ENCODE peak calls at places on chromosomes 7 and 10, in four cellular contexts. U is Panc1, Y is HepG2, X is K562. W is an unnamed sample. For H3K4me1, the result is how much of the 10 kb centered on the place peaks cover.

GRCh38 chr10:43930243-43930642 is 281.6 kb upstream of the ZNF32 start:
- DNase-seq in U (no peak), Y (no peak), X (no peak), W (no peak)

GRCh38 chr7:17027143-17027802 is 145.5 kb upstream of the AGR3 start:
- DNase-seq in U (no peak), Y (no peak), X (no peak), W (no peak)

GRCh38 chr10:101018118-101018599 is 12.8 kb downstream of the PDZD7 start:
- DNase-seq in U (no peak), Y (peak), X (no peak), W (no peak)

GRCh38 chr7:88202799-88203198 is 17.0 kb downstream of the SRI start:
- DNase-seq in U (no peak), Y (no peak), X (no peak), W (no peak)

GRCh38 chr10:31000867-31001266 is 30.8 kb downstream of the ZNF438 start:
- DNase-seq in U (no peak), Y (no peak), X (no peak), W (no peak)

GRCh38 chr7:79091011-79091410 is 362.5 kb downstream of the MAGI2 start:
- DNase-seq in U (no peak), Y (no peak), X (no peak), W (no peak)

GRCh38 chr7:158650821-158651225 is 53.8 kb downstream of the NCAPG2 start:
- DNase-seq in U (no peak), Y (no peak), X (no peak), W (no peak)

GRCh38 chr10:76403876-76404275 is 972.5 kb downstream of the LRMDA start:
- DNase-seq in U (no peak), Y (no peak), X (no peak), W (no peak)

GRCh38 chr10:68604441-68604840 is 44.3 kb downstream of the TET1 start:
- DNase-seq in U (no peak), Y (no peak), X (no peak), W (no peak)

GRCh38 chr7:129862672-129863071 is 90.1 kb downstream of the UBE2H start:
- DNase-seq in U (no peak), Y (no peak), X (no peak), W (no peak)

GRCh38 chr7:3893151-3893788 is 592.2 kb downstream of the SDK1 start:
- DNase-seq in U (no peak), Y (no peak), X (no peak), W (no peak)

GRCh38 chr7:90303241-90303640 is 17.9 kb downstream of the FAM237B start:
- DNase-seq in U (no peak), Y (no peak), X (no peak), W (no peak)

GRCh38 chr7:6536899-6537298 is 14.4 kb downstream of the GRID2IP start:
- DNase-seq in U (no peak), Y (no peak), X (peak), W (no peak)
- TF ChIP-seq TCF7L2 in U (no peak), Y (no peak), X (no peak), W (no peak)

GRCh38 chr10:32384185-32384584 is 37.2 kb upstream of the EPC1 start:
- DNase-seq in U (no peak), Y (no peak), X (no peak), W (no peak)
- H3K4me1 ChIP-seq in U (under half), Y (under half), X (under half), W (under half)

GRCh38 chr7:102072636-102073209 is 213.9 kb upstream of the SH2B2 start:
- DNase-seq in U (no peak), Y (no peak), X (no peak), W (no peak)

GRCh38 chr7:102077081-102077480 is 209.6 kb upstream of the SH2B2 start:
- DNase-seq in U (no peak), Y (no peak), X (no peak), W (no peak)

GRCh38 chr7:102075126-102075525 is 211.5 kb upstream of the SH2B2 start:
- DNase-seq in U (no peak), Y (no peak), X (no peak), W (no peak)

GRCh38 chr7:102073931-102074880 is 212.5 kb upstream of the SH2B2 start:
- DNase-seq in U (no peak), Y (no peak), X (no peak), W (no peak)

DNA sequence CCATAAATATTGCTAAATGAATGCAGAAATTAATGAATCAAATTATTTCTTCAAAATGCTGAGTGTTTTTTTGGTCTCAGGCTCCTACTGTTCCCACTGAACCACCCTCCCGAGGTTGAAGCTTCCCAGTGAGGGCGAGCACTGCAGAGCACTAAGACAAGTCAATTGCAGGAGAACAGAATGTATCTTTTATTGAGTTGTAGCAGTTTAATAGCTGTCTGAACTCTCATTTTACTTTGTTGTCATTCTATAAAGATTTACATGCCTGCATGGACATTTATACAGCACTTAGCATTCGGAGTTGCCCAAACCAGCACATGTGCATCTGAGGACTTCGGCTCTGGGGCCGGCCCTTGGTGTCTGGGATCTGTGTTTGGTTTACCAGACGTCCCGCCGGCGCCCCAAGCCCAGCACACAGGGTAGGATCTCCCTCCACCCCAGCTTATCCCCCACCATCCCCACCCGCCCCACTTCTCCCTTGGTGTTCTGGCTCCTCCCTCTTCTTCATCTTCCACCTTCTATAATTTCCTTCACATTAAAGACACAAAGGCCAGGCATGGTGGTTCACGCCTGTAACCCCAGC is 211.0 kb upstream of the SH2B2 start:
- DNase-seq in U (no peak), Y (no peak), X (no peak), W (no peak)
- TF ChIP-seq TCF7L2 in U (no peak), Y (no peak), X (no peak), W (no peak)

GRCh38 chr10:99973190-99973589 is 36.6 kb downstream of the DNMBP start:
- DNase-seq in U (no peak), Y (no peak), X (no peak), W (no peak)

GRCh38 chr10:99964791-99965190 is 45.0 kb downstream of the DNMBP start:
- DNase-seq in U (no peak), Y (no peak), X (no peak), W (no peak)

GRCh38 chr10:99966306-99966705 is 43.4 kb downstream of the DNMBP start:
- DNase-seq in U (peak), Y (no peak), X (no peak), W (peak)

GRCh38 chr10:99965700-99966099 is 44.0 kb downstream of the DNMBP start:
- DNase-seq in U (no peak), Y (no peak), X (no peak), W (no peak)

GRCh38 chr10:99967961-99968360 is 41.8 kb downstream of the DNMBP start:
- DNase-seq in U (no peak), Y (no peak), X (no peak), W (no peak)
- H3K4me1 ChIP-seq in U (under half), Y (under half), X (under half), W (half or more)

DNA sequence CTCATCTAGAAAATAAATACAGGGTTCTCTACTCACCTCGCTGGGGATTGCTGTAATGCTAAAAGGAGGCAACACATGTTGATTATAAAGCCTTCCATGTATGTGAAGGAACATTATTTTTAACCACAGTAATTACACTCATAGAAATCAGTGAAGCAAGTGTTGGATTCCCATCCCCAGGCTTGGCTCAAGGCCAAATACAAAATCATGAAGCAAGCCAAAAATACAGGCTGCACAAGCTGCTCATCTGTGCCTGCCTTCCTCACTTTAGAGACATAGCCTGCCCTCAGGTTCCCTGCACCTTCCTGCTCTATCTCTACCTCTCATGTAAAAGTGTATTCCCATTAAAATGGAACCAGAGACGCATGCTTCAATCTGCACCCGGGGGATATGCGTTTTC is 1077.1 kb upstream of the C7orf33 start:
- DNase-seq in U (no peak), Y (no peak), X (no peak), W (no peak)
- TF ChIP-seq TCF7L2 in U (no peak), Y (no peak), X (no peak), W (no peak)

GRCh38 chr10:119320981-119321380 is 113.6 kb downstream of the GRK5 start:
- DNase-seq in U (no peak), Y (no peak), X (no peak), W (no peak)
- H3K4me1 ChIP-seq in U (half or more), Y (half or more), X (under half), W (under half)

DNA sequence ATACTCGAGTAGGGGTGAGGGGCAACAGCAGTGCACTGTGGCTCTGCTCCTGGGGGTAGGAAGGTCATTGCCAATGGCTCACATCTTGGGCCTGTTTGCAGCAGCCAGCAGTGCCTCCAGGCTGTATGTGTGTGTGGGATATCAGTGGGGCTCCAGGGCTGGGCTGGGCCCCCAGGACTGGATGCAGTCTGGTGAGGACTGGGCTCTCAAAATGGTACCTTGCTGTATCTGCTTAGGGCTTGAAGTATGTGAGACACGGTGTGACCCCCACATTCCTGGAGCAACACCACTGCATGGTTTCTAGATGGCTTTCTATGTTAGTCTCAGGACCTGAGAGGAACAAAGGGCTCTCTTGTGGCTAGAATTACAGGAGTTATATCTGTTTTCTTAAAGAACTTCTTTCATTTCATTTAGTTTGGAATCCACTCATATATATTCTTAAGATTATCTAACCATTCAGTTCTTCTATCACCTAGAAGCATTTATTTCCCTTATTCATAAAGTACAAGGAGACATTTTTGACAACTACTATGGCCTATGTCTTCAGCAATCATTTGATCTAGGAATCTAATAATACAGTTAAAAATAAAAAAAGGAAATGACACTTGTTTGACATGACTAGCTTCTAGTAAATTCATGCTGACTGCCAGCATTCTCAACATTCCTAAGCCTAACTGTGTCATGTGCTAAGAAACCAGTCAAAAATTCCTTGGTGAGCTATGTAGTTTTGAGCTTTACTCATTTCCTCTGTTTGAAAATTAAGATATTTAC is 443.2 kb upstream of the SEMA3A start:
- DNase-seq in U (peak), Y (no peak), X (no peak), W (no peak)
- TF ChIP-seq TCF7L2 in U (no peak), Y (no peak), X (no peak), W (no peak)

GRCh38 chr7:575425-576366 is 56.0 kb upstream of the PDGFA start:
- DNase-seq in U (no peak), Y (no peak), X (no peak), W (no peak)
- H3K4me1 ChIP-seq in U (under half), Y (under half), X (under half), W (under half)

GRCh38 chr10:17431871-17432311 is 22.5 kb downstream of the ST8SIA6 start:
- DNase-seq in U (no peak), Y (no peak), X (no peak), W (no peak)
- TF ChIP-seq TCF7L2 in U (no peak), Y (no peak), X (no peak), W (no peak)

DNA sequence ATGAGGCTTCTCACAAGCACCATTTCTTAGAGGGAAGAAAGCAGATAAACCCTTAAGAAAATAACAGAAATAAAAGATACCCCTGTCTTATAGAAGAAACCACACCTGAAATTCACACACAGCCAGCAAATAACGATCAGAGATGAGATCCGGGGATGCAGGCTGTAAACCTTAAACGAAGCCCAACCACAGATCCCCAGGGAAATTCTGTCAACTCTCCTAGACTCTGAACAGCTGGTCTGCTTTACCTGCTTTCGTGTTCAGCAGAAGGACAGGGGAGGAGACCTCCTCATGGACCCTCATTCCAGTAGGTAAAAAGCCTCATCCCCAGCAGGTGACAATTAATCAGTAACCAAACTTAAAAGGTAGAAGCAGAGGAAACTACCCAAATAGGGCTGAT is 45.0 kb downstream of the VOPP1 start:
- DNase-seq in U (no peak), Y (no peak), X (no peak), W (no peak)
- H3K4me1 ChIP-seq in U (under half), Y (under half), X (under half), W (under half)

W was measured in HCT116.